ENCODE peak calls at places on chromosomes 11 and 22, in ten cellular contexts. C, I, Y, W, E, Z, O, J, V and K are unnamed samples.

GRCh38 chr11:24496728-24497396 is at the start of gene LUZP2:
- DNase-seq in C (no peak), I (no peak), Y (peak; percentile 49), W (peak; percentile 38), E (peak; percentile 69), Z (peak; percentile 1), O (no peak), J (no peak), V (peak; percentile 86), K (peak; percentile 46)

GRCh38 chr22:30328466-30329049 is 1.8 kb upstream of the TBC1D10A start:
- DNase-seq in C (no peak), I (no peak), Y (no peak), W (no peak), E (no peak), Z (peak; percentile 52), O (no peak), J (no peak), V (peak; percentile 39), K (no peak)

GRCh38 chr11:99117603-99118002 is 96.9 kb downstream of the CNTN5 start:
- DNase-seq in C (no peak), I (no peak), Y (no peak), W (no peak), E (no peak), Z (no peak), O (no peak), J (no peak), V (peak; percentile 14), K (no peak)

GRCh38 chr22:20080776-20081654 is 974 bp downstream of the DGCR8 start:
- DNase-seq in C (no peak), I (peak; percentile 71), Y (peak; percentile 77), W (no peak), E (peak; percentile 45), Z (peak; percentile 53), O (no peak), J (no peak), V (peak; percentile 69), K (peak; percentile 20)

GRCh38 chr11:86182976-86183584 is 61.5 kb upstream of the EED start:
- DNase-seq in C (no peak), I (no peak), Y (no peak), W (no peak), E (no peak), Z (no peak), O (no peak), J (no peak), V (no peak), K (no peak)

GRCh38 chr11:67315325-67315909 is 12.1 kb downstream of the SSH3 start:
- DNase-seq in C (no peak), I (no peak), Y (no peak), W (no peak), E (no peak), Z (no peak), O (no peak), J (no peak), V (no peak), K (no peak)

GRCh38 chr11:120208012-120208441 is 2.8 kb upstream of the OAF start:
- DNase-seq in C (no peak), I (no peak), Y (no peak), W (no peak), E (no peak), Z (no peak), O (no peak), J (no peak), V (no peak), K (no peak)

GRCh38 chr11:68503792-68504191 is 43.2 kb downstream of the PPP6R3 start:
- DNase-seq in C (no peak), I (no peak), Y (no peak), W (no peak), E (no peak), Z (no peak), O (no peak), J (no peak), V (no peak), K (no peak)

GRCh38 chr11:57751676-57752253 is at the start of gene BTBD18:
- DNase-seq in C (no peak), I (peak; percentile 60), Y (no peak), W (no peak), E (no peak), Z (peak; percentile 51), O (no peak), J (no peak), V (peak; percentile 89), K (peak; percentile 29)

GRCh38 chr11:111047376-111047775 is 198.1 kb upstream of the POU2AF2 start:
- DNase-seq in C (no peak), I (peak; percentile 15), Y (no peak), W (no peak), E (peak; percentile 3), Z (no peak), O (no peak), J (no peak), V (peak; percentile 36), K (no peak)

GRCh38 chr22:31726692-31727091 is 23.2 kb downstream of the PRR14L start:
- DNase-seq in C (no peak), I (no peak), Y (no peak), W (no peak), E (no peak), Z (no peak), O (no peak), J (no peak), V (no peak), K (no peak)

GRCh38 chr11:60830478-60831142 is 11.3 kb upstream of the CCDC86 start:
- DNase-seq in C (no peak), I (no peak), Y (no peak), W (no peak), E (no peak), Z (no peak), O (no peak), J (no peak), V (no peak), K (no peak)

GRCh38 chr11:81444306-81444705 is 1289.4 kb downstream of the FAM181B start:
- DNase-seq in C (no peak), I (no peak), Y (no peak), W (no peak), E (no peak), Z (no peak), O (no peak), J (no peak), V (peak; percentile 44), K (peak; percentile 15)

GRCh38 chr22:20400606-20401375 is 6.8 kb downstream of the ZNF74 start:
- DNase-seq in C (no peak), I (no peak), Y (peak; percentile 62), W (no peak), E (no peak), Z (no peak), O (no peak), J (no peak), V (no peak), K (no peak)

GRCh38 chr11:101444851-101445250 is 139.0 kb downstream of the TRPC6 start:
- DNase-seq in C (no peak), I (no peak), Y (no peak), W (no peak), E (no peak), Z (peak; percentile 75), O (no peak), J (no peak), V (no peak), K (no peak)

GRCh38 chr11:20164152-20164551 is 3.9 kb upstream of the DBX1 start:
- DNase-seq in C (no peak), I (no peak), Y (no peak), W (no peak), E (no peak), Z (no peak), O (no peak), J (no peak), V (peak; percentile 17), K (no peak)
- H3K4me3 ChIP-seq in C (no peak overlapping the region), I (no peak overlapping the region), Y (no peak overlapping the region), W (no peak overlapping the region), E (peak overlapping the region; percentile 27), Z (no peak overlapping the region), O (no peak overlapping the region), J (no peak overlapping the region), V (peak overlapping the region; percentile 52), K (no peak overlapping the region)

GRCh38 chr22:36470994-36471331 is 10.5 kb downstream of the TXN2 start:
- DNase-seq in C (no peak), I (peak; percentile 24), Y (no peak), W (no peak), E (no peak), Z (peak; percentile 35), O (no peak), J (no peak), V (no peak), K (no peak)

GRCh38 chr22:36469094-36469710 is 12.2 kb downstream of the TXN2 start:
- DNase-seq in C (no peak), I (no peak), Y (no peak), W (no peak), E (no peak), Z (peak; percentile 47), O (no peak), J (no peak), V (no peak), K (no peak)

GRCh38 chr22:36470162-36470993 is 11.1 kb downstream of the TXN2 start:
- DNase-seq in C (peak; percentile 60), I (peak; percentile 87), Y (peak; percentile 91), W (peak; percentile 85), E (peak; percentile 74), Z (peak; percentile 86), O (peak; percentile 87), J (peak; percentile 78), V (peak; percentile 93), K (peak; percentile 79)

GRCh38 chr22:36472689-36473088 is 8.8 kb downstream of the TXN2 start:
- DNase-seq in C (no peak), I (no peak), Y (no peak), W (no peak), E (no peak), Z (no peak), O (no peak), J (no peak), V (no peak), K (no peak)

DNA sequence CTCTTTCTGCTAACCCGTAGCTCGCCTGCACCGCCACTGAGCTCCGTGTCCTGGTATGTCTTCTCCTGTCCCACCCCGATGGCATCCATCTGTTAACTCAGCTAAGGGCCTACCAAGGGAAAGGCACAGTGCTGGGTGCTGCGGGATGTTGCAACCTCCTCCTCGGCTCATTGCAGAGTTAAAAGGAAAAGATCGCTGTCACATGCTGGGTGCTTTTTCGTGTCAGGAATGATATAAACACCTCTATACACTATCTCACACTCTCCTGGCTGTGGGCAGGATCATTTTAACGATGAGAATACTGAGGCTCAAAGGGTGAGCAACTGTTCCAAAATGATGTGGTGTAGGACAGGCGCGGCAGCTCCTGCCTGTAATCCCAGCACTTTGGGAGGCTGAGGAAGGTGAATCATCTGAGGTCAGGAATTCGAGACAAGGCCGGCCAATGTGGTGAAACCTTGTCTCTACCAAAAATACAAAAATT is 10.1 kb downstream of the TXN2 start:
- DNase-seq in C (no peak), I (peak; percentile 75), Y (no peak), W (no peak), E (no peak), Z (peak; percentile 80), O (no peak), J (no peak), V (no peak), K (no peak)
- H3K4me3 ChIP-seq in C (no peak overlapping the region), I (no peak overlapping the region), Y (no peak overlapping the region), W (no peak overlapping the region), E (no peak overlapping the region), Z (no peak overlapping the region), O (no peak overlapping the region), J (peak overlapping the region; percentile 3), V (no peak overlapping the region), K (no peak overlapping the region)

GRCh38 chr11:72776117-72776843 is 17.6 kb downstream of the STARD10 start:
- DNase-seq in C (no peak), I (no peak), Y (no peak), W (no peak), E (no peak), Z (no peak), O (no peak), J (no peak), V (no peak), K (no peak)
- H3K4me3 ChIP-seq in C (no peak overlapping the region), I (no peak overlapping the region), Y (no peak overlapping the region), W (no peak overlapping the region), E (no peak overlapping the region), Z (no peak overlapping the region), O (no peak overlapping the region), J (no peak overlapping the region), V (no peak overlapping the region), K (no peak overlapping the region)

GRCh38 chr11:130180491-130180890 is 20.9 kb downstream of the ST14 start:
- DNase-seq in C (no peak), I (peak; percentile 56), Y (peak; percentile 63), W (no peak), E (no peak), Z (peak; percentile 15), O (no peak), J (no peak), V (no peak), K (no peak)
- H3K4me3 ChIP-seq in C (no peak overlapping the region), I (no peak overlapping the region), Y (no peak overlapping the region), W (no peak overlapping the region), E (no peak overlapping the region), Z (no peak overlapping the region), O (no peak overlapping the region), J (no peak overlapping the region), V (no peak overlapping the region), K (no peak overlapping the region)